ENCODE peak calls at places on chromosomes 5 and 9, in five cellular contexts. C is body of pancreas; M is upper lobe of right lung; H is tibial nerve; N is activated CD8-positive, alpha-beta T cell treated with anti-CD3 and anti-CD28 coated beads for 36 hours. P is an unnamed sample.

GRCh38 chr9:124929464-124929863 is 11.4 kb downstream of the GOLGA1 start:
- DNase-seq in M (no peak), N (no peak), C (no peak), H (no peak), P (no peak)

GRCh38 chr5:129118405-129118804 is 23.9 kb downstream of the ISOC1 start:
- DNase-seq in M (no peak), H (no peak), C (no peak), N (no peak), P (no peak)

GRCh38 chr9:106953166-106953565 is 90.2 kb downstream of the ZNF462 start:
- DNase-seq in C (no peak), H (no peak), N (no peak), M (no peak), P (no peak)

GRCh38 chr5:163407034-163407652 is 30.3 kb upstream of the CCNG1 start:
- DNase-seq in C (no peak), H (no peak), N (no peak), M (no peak), P (no peak)

GRCh38 chr9:125521462-125522327 is 185.3 kb downstream of the MAPKAP1 start:
- DNase-seq in M (no peak), H (no peak), C (no peak), N (peak), P (no peak)

GRCh38 chr5:109349419-109349818 is 60.4 kb downstream of the PJA2 start:
- DNase-seq in H (no peak), C (no peak), N (no peak), M (no peak), P (no peak)

GRCh38 chr9:14314424-14314928 is 535 bp upstream of the NFIB start:
- DNase-seq in H (peak), C (peak), N (no peak), M (peak), P (no peak)

GRCh38 chr9:121369595-121370265 is at the start of gene STOM:
- DNase-seq in C (peak), M (peak), N (peak), H (peak), P (no peak)

GRCh38 chr5:124888050-124888506 is 141.6 kb upstream of the ZNF608 start:
- DNase-seq in M (no peak), C (peak), H (no peak), N (no peak), P (no peak)

GRCh38 chr5:59401637-59402036 is 491.9 kb downstream of the PDE4D start:
- DNase-seq in N (no peak), M (no peak), H (no peak), C (no peak), P (no peak)

GRCh38 chr9:72332351-72332750 is 32.7 kb downstream of the ZFAND5 start:
- DNase-seq in C (no peak), N (no peak), M (no peak), H (no peak), P (no peak)

GRCh38 chr5:54175-54730 is 37.7 kb upstream of the PLEKHG4B start:
- DNase-seq in H (no peak), C (no peak), M (no peak), N (no peak), P (no peak)

GRCh38 chr5:24749701-24750100 is 104.9 kb upstream of the CDH10 start:
- DNase-seq in M (no peak), C (no peak), H (no peak), N (no peak), P (no peak)

GRCh38 chr9:129336601-129337286 is 158.7 kb upstream of the IER5L start:
- DNase-seq in H (no peak), N (peak), M (no peak), C (peak), P (no peak)

GRCh38 chr5:160887780-160888179 is 35.8 kb upstream of the ATP10B start:
- DNase-seq in M (no peak), N (no peak), C (no peak), H (no peak), P (no peak)

GRCh38 chr5:34042302-34042701 is 711 bp downstream of the C1QTNF3 start:
- DNase-seq in N (no peak), M (no peak), C (no peak), H (peak), P (no peak)

GRCh38 chr9:13993482-13994267 is 320.3 kb downstream of the NFIB start:
- DNase-seq in N (no peak), H (no peak), M (no peak), C (no peak), P (no peak)

GRCh38 chr5:84370176-84370575 is 14.5 kb downstream of the EDIL3 start:
- DNase-seq in H (no peak), N (no peak), C (no peak), M (no peak), P (no peak)

GRCh38 chr5:17743580-17744435 is 109.5 kb downstream of the TAF11L14 start:
- DNase-seq in C (no peak), H (no peak), M (no peak), N (no peak), P (no peak)

GRCh38 chr9:107816187-107817021 is 326.8 kb upstream of the KLF4 start:
- DNase-seq in H (no peak), M (no peak), N (no peak), C (no peak), P (no peak)

GRCh38 chr9:108855529-108855886 is 278 bp downstream of the ACTL7B start:
- DNase-seq in H (no peak), N (no peak), M (no peak), C (no peak), P (no peak)

GRCh38 chr9:126128494-126129142 is 198.0 kb upstream of the MVB12B start:
- DNase-seq in C (no peak), N (no peak), H (no peak), M (no peak), P (no peak)

GRCh38 chr5:82164957-82165698 is 113.0 kb downstream of the RPS23 start:
- DNase-seq in N (no peak), M (no peak), C (peak), H (no peak), P (no peak)

DNA sequence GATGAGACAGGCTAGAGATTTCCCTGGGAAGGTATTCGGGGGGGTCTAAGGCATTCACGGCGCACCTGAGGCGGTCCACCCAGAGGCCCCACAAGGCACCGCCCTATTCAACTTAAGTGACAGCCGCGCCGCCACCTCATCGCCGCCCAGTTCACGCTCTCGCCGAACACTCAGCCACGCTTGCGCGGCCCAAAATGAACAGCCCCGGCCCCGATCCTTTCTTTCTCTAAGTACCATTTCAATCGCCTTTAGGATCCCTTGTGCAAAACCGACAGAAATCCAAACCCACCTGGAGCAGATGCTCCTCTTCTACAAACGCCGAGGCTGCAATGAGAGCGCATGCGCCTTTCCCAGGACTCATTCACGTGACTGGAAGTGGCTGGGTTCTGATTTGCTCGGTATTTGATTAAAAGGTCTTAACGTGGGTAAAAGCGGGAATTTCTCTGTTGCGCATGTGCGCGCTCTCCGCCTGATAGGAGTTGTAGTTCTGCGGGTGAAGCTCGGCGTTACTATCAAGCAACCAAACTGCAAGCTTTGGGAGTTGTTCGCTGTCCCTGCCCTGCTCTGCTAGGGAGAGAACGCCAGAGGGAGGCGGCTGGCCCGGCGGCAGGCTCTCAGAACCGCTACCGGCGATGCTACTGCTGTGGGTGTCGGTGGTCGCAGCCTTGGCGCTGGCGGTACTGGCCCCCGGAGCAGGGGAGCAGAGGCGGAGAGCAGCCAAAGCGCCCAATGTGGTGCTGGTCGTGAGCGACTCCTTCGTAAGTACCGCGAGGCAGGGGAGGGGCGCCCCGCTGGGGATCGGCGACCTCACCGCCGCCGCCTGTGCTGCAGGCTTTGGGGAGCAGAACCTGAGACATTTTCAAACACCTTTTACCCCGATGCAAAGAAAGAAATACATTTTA is at the start of the genes ARSK and SKIC3:
- DNase-seq in M (peak), N (peak), C (peak), H (peak), P (peak)
- TF ChIP-seq CTCF in M (peak), N (no peak), C (peak), H (peak), P (peak)

DNA sequence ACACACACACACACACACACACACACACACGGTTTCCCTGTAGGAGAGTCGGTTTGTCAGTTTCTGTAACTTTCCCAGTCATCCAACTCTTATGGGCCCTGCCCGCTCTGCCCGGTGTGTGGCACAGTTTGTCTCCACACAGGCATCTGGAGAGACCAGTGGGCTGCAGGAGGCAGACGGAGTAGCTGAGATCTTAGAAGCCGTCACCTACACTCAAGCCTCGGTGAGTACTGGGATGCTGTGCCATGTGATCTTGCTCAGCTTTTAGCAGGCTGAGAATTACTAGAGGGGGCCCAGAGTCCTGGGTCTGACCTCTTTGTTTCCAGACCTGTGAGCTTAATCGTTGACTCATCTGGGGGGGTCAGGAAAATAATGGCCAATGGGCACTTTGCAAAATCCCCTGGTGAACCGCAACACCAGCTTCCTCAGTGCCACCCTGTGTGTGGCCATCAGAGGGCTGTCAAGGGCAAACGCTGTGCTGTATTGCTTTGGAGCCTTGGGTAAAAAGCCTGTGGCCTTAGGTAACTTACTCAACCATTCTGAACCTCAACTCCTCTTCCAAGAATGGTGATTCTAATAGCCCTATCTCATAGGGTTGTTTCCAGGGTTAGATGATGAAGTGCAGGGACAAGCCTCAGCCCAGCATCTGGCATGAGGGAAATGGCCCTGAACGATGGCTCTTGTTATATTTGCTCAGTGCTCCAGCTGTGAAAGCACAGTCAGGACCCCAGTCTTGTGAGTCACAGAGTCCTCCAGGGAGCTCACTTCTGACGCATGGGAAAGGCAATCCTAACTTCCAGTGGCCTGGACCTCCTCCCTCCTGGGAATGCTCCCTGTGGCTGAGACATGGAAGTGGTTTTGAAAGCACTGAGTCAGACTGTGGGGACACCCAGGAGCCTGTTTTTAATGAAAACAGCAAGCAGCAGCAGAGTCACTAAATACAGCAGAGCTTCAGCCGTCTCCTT is 45.6 kb downstream of the COL15A1 start:
- DNase-seq in N (no peak), M (no peak), C (peak), H (peak), P (no peak)
- TF ChIP-seq CTCF in N (no peak), M (no peak), C (peak), H (no peak), P (no peak)

GRCh38 chr5:107322936-107323335 is 347.8 kb downstream of the EFNA5 start:
- DNase-seq in M (no peak), C (no peak), H (no peak), N (no peak), P (no peak)

GRCh38 chr5:107324071-107324470 is 346.7 kb downstream of the EFNA5 start:
- DNase-seq in H (no peak), N (no peak), C (no peak), M (no peak), P (no peak)

GRCh38 chr5:107321906-107322305 is 348.8 kb downstream of the EFNA5 start:
- DNase-seq in M (no peak), N (no peak), H (no peak), C (no peak), P (no peak)

GRCh38 chr5:107319921-107320320 is 350.8 kb downstream of the EFNA5 start:
- DNase-seq in C (no peak), H (no peak), M (no peak), N (no peak), P (no peak)

GRCh38 chr5:107320851-107321250 is 349.9 kb downstream of the EFNA5 start:
- DNase-seq in H (no peak), M (no peak), N (no peak), C (no peak), P (no peak)
- TF ChIP-seq CTCF in H (no peak), M (no peak), N (no peak), C (no peak), P (no peak)

DNA sequence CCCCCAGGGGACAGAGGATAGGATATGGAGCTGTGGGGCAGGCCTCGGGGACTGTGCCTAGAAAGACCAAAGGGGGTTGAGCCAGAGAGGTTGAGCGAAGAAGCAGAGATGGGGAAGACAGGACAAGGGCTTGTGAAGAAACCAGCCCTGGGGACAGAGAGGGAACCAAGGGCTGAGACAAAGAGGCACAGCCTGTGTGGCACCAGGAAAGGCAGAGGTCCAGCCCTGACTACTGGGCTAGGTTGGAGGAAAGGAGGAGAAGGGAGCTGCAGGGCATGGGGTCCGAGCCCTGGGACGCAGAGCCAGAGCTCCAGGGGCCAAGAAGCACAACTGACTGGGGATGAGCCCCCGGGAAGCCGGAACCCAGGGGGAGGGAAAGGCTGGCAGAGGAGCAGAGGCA is 9.2 kb downstream of the REEP2 start:
- DNase-seq in N (no peak), H (no peak), M (no peak), C (no peak), P (no peak)
- TF ChIP-seq CTCF in N (no peak), H (no peak), M (no peak), C (no peak), P (no peak)

GRCh38 chr9:4666042-4666699 is at the start of gene SPATA6L:
- DNase-seq in M (peak), H (no peak), C (peak), N (peak), P (peak)
- TF ChIP-seq CTCF in M (peak), H (no peak), C (no peak), N (no peak), P (no peak)